ENCODE peak calls at places on chromosomes 5 and 9, in ten cellular contexts. A is AG10803, Z is bronchial epithelial cell, H is WERI-Rb-1, R is ovary, O is tibial artery, K is LNCaP clone FGC, X is HepG2, M is natural killer cell, S is mammary epithelial cell. V is an unnamed sample.

GRCh38 chr5:89342106-89342876 is 459.3 kb upstream of the MEF2C start:
- DNase-seq in A (peak), Z (peak), H (no peak), R (no peak), O (no peak), K (no peak), X (no peak), M (no peak), S (peak), V (no peak)

GRCh38 chr5:81239613-81240012 is 6.5 kb downstream of the CKMT2 start:
- DNase-seq in A (no peak), Z (no peak), H (no peak), R (no peak), O (peak), K (no peak), X (no peak), M (no peak), S (no peak), V (no peak)

GRCh38 chr9:38067892-38068615 is 973 bp downstream of the SHB start:
- DNase-seq in A (no peak), Z (no peak), H (no peak), R (no peak), O (peak), K (no peak), X (no peak), M (no peak), S (no peak), V (peak)

GRCh38 chr9:133703571-133704399 is 34.4 kb downstream of the SARDH start:
- DNase-seq in A (no peak), Z (no peak), H (peak), R (peak), O (no peak), K (no peak), X (no peak), M (no peak), S (no peak), V (no peak)

GRCh38 chr5:146533260-146533857 is 17.4 kb upstream of the GPR151 start:
- DNase-seq in A (peak), Z (peak), H (peak), R (peak), O (peak), K (peak), X (peak), M (peak), S (peak), V (peak)

GRCh38 chr5:14008819-14009311 is 64.4 kb upstream of the DNAH5 start:
- DNase-seq in A (no peak), Z (peak), H (no peak), R (no peak), O (no peak), K (peak), X (peak), M (no peak), S (no peak), V (no peak)

GRCh38 chr5:82613886-82614285 is 335.7 kb upstream of the RPS23 start:
- DNase-seq in A (no peak), Z (peak), H (no peak), R (no peak), O (no peak), K (no peak), X (no peak), M (no peak), S (peak), V (no peak)

GRCh38 chr5:9787813-9788600 is 157.9 kb upstream of the TAS2R1 start:
- DNase-seq in A (peak), Z (no peak), H (peak), R (no peak), O (no peak), K (no peak), X (no peak), M (no peak), S (no peak), V (no peak)

GRCh38 chr9:20307662-20308061 is 314.6 kb downstream of the MLLT3 start:
- DNase-seq in A (no peak), Z (no peak), H (no peak), R (no peak), O (no peak), K (no peak), X (no peak), M (no peak), S (no peak), V (no peak)

DNA sequence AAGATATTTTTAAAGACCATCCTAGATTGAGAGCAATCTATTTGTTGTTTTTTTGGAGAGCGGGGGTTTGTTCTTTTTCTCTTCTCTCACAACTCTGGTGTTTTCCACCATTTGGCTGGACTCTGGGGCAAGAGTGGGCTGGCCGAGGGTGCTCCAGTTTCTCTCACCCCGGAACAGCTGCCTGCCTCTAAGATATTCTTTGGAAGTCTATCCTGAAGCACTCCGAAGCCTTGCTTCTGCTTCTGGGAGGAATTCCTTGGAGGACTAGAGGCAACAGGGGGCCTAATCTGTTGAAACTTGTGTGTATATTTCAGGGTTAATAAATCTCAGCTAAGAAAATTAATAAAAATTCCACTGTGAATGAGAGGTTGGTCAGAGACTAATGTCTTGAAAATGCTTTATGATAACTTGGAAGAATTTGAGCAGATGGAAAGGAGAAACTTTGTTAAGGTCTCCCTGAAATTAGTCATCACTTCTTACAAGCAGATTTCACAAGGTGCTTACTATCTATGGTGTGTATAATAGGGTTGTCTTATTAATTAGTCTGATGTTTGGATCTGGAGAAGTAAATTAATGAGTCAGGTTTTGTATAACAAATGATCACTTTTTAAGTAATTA is 3.9 kb downstream of the MAN2A1 start:
- DNase-seq in A (peak), Z (peak), H (no peak), R (no peak), O (no peak), K (no peak), X (no peak), M (no peak), S (peak), V (no peak)
- TF ChIP-seq CTCF in A (no peak), Z (no peak), H (no peak), R (no peak), O (no peak), K (no peak), X (no peak), M (no peak), S (no peak), V (no peak)

DNA sequence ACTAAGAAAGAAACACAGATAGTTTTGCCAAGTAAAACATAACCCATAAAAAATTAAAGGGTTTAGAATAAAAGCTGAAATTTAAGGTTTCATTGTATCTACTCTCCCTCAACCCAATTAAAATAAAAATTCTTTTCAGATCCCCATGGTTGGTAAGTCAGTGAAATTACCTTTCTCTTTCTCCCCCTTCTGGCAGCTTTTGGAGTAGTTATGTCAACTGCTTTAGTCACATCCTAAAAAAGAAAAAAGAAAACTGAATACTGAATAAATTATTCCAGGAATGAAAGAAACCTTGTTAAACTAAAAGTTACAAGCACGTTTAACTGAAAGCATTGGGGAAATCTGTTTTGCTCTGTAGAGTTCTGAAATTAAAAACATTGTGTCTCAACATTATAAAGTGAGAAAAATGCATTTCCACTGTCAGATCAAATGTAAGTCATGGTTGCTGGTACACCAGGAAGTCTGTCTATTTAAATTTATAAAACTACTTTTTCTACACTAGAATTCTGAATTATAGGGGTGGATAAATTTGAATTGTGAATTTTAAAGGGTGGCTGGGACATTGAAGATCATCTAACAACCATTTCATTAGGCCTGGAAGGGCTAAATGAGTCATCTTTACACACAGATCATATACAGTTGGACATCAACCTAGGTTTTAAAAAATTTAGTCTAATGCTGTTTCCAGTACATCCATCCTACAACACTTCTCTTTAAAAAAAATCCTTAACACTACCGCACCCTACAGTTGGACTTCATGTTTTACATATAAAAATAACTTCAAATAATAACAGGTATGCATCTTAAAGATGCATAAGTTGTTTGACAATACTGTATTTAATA is 24.7 kb downstream of the PSIP1 start:
- DNase-seq in A (peak), Z (peak), H (no peak), R (no peak), O (no peak), K (no peak), X (peak), M (no peak), S (peak), V (no peak)
- TF ChIP-seq CTCF in A (peak), Z (peak), H (no peak), R (peak), O (peak), K (peak), X (peak), M (peak), S (peak), V (peak)

DNA sequence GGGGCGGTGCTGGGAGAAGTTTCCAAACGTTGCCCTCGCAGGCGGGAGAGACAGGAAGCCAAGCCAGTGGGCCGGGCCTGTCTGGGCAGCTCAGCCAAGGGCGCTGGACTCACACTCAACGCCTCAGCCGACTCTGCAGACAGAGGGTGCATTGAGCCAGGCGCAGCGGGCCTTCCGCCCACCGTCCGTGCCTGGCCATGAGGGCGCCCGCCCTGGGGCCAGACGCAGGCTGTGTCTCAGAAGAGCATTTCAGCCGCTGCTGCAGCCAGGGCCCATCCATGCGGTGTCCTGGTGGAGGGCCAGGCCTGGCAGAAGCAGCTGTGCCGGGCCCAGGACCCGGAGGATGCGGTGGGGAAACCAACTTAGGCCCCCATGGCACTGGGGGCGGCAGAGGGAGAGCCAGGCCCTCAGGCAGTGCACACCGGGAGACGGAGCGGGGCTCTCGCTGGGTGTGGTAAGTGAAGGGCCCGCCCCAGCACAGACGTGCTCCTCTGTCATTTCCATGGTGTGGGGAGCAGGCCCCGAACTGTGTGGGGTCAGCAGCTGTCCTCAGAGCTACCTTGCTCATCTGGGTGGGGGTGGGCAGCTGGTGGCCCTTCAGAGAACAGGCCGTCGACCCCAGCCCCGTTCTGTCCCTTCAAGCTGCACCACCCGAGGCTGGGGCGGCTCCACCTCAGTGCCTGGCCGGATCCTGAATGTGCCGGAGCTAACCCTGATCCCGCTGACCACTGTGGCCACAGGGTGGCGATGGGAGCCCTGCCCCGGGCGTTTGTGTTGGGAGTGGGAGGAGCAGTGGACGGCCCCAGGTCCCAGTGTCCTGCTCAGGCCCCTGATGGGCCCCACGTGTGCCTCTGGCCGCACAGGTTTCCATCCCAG is 18.0 kb downstream of the DNLZ start:
- DNase-seq in A (peak), Z (no peak), H (peak), R (no peak), O (peak), K (no peak), X (peak), M (no peak), S (peak), V (no peak)
- TF ChIP-seq CTCF in A (peak), Z (peak), H (peak), R (peak), O (peak), K (peak), X (peak), M (no peak), S (peak), V (peak)

DNA sequence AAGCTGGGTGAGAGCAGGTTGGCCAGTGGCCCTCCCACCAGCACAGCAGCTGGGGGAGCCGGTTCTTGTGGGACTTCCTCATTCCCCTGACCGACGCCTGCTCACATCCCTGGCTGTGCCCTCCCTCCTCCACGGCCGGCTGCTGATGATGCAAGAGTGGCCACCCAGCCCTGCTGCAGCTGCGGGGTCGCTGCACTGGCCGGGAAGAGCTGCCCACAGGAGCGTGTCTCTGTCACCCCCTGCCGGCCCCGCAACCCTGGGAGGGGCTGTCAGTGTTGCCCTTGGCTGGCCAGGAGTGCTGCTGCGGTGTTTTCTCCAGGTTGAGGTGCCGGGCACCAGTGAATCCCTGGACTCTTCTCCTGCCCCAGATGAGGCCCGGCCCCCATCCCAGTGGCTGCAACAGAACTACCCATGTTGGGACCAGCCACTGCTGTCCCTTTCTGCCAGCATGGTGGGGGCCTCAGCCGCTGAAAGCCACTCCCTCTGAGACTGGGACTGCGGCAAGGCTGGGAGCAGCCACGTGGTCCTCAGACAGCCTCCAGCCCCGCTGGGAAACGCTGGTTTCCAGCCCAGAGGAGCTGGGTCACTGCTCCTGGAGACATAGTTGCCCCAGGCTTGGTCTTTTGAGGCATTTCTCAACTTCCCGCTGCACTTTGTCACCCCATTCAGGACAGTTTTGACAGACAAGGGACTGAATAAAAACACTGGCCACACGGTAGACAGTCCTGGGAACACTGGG is 739 bp downstream of the CARD9 start:
- DNase-seq in A (peak), Z (peak), H (peak), R (no peak), O (no peak), K (peak), X (peak), M (no peak), S (peak), V (peak)
- TF ChIP-seq CTCF in A (peak), Z (no peak), H (peak), R (no peak), O (no peak), K (peak), X (peak), M (no peak), S (peak), V (peak)

GRCh38 chr9:81588148-81588874 is 101.0 kb downstream of the TLE1 start:
- DNase-seq in A (peak), Z (peak), H (no peak), R (no peak), O (peak), K (peak), X (peak), M (no peak), S (no peak), V (peak)
- TF ChIP-seq CTCF in A (no peak), Z (no peak), H (no peak), R (no peak), O (no peak), K (peak), X (peak), M (no peak), S (no peak), V (no peak)

DNA sequence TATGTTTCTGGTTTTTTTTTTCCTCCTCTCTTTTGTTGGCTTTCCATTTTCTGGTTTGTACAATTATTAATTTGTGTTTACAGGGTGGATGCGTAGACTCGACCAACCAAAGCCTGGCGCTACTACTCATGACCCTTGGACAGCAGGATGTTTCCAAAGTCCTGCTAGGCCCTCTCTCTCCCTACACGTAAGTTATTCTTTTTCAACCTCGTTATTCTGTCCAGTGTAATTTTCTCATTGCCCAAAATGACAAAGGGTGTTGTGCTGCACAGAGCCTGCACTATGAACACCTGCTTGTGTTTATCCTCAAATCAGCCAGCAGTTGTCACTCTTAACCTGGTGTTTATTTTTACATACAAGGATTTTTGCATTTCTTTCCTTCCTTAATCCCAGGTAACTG is 56.6 kb downstream of the RCL1 start:
- DNase-seq in A (no peak), Z (no peak), H (no peak), R (no peak), O (no peak), K (no peak), X (peak), M (no peak), S (no peak), V (no peak)
- TF ChIP-seq CTCF in A (no peak), Z (peak), H (no peak), R (no peak), O (no peak), K (peak), X (peak), M (no peak), S (peak), V (no peak)

V was measured in uterus.